ENCODE peak calls at places on chromosome 10, in ten cellular contexts. One of them, this sample, is unnamed.

GRCh38 chr10:45444976-45445898 is 71.2 kb downstream of the ALOX5 start:
- DNase-seq in activated CD4-positive, CD25-positive, alpha-beta regulatory T cell: no peak
- DNase-seq in T-helper 9 cell: no peak
- DNase-seq in activated CD4-positive, alpha-beta T cell treated with anti-CD3 and anti-CD28 coated beads for 48 hours: no peak
- DNase-seq in endodermal cell: peak
- DNase-seq in NCI-H446 treated with DMSO at 0.1 percent for 48 hours: no peak
- DNase-seq in activated T-cell treated with anti-CD3 and anti-CD28 coated beads, Interleukin-2, amount 50 U/mL, for 48 hours: no peak
- DNase-seq in HS-27A: no peak
- DNase-seq in astrocyte of the cerebellum: no peak
- DNase-seq in NCI-H1417: no peak
- DNase-seq in this sample: no peak

GRCh38 chr10:132943555-132944404 is 1.4 kb upstream of the CFAP46 start:
- DNase-seq in NCI-H1417: no peak
- DNase-seq in endodermal cell: no peak
- DNase-seq in T-helper 9 cell: no peak
- DNase-seq in activated T-cell treated with anti-CD3 and anti-CD28 coated beads, Interleukin-2, amount 50 U/mL, for 48 hours: no peak
- DNase-seq in astrocyte of the cerebellum: no peak
- DNase-seq in activated CD4-positive, CD25-positive, alpha-beta regulatory T cell: no peak
- DNase-seq in HS-27A: no peak
- DNase-seq in NCI-H446 treated with DMSO at 0.1 percent for 48 hours: no peak
- DNase-seq in activated CD4-positive, alpha-beta T cell treated with anti-CD3 and anti-CD28 coated beads for 48 hours: no peak
- DNase-seq in this sample: no peak

GRCh38 chr10:32693441-32693979 is 247.6 kb downstream of the CCDC7 start:
- DNase-seq in endodermal cell: no peak
- DNase-seq in NCI-H446 treated with DMSO at 0.1 percent for 48 hours: no peak
- DNase-seq in T-helper 9 cell: no peak
- DNase-seq in HS-27A: no peak
- DNase-seq in activated CD4-positive, CD25-positive, alpha-beta regulatory T cell: no peak
- DNase-seq in astrocyte of the cerebellum: no peak
- DNase-seq in NCI-H1417: no peak
- DNase-seq in activated T-cell treated with anti-CD3 and anti-CD28 coated beads, Interleukin-2, amount 50 U/mL, for 48 hours: no peak
- DNase-seq in activated CD4-positive, alpha-beta T cell treated with anti-CD3 and anti-CD28 coated beads for 48 hours: no peak
- DNase-seq in this sample: no peak

GRCh38 chr10:73182568-73182967 is 14.6 kb downstream of the FAM149B1 start:
- DNase-seq in activated T-cell treated with anti-CD3 and anti-CD28 coated beads, Interleukin-2, amount 50 U/mL, for 48 hours: no peak
- DNase-seq in T-helper 9 cell: no peak
- DNase-seq in NCI-H1417: no peak
- DNase-seq in endodermal cell: no peak
- DNase-seq in NCI-H446 treated with DMSO at 0.1 percent for 48 hours: no peak
- DNase-seq in activated CD4-positive, alpha-beta T cell treated with anti-CD3 and anti-CD28 coated beads for 48 hours: no peak
- DNase-seq in astrocyte of the cerebellum: peak
- DNase-seq in activated CD4-positive, CD25-positive, alpha-beta regulatory T cell: no peak
- DNase-seq in HS-27A: no peak
- DNase-seq in this sample: peak

GRCh38 chr10:34058922-34059614 is 724.6 kb upstream of the NRP1 start:
- DNase-seq in endodermal cell: no peak
- DNase-seq in activated CD4-positive, CD25-positive, alpha-beta regulatory T cell: no peak
- DNase-seq in T-helper 9 cell: no peak
- DNase-seq in NCI-H446 treated with DMSO at 0.1 percent for 48 hours: no peak
- DNase-seq in NCI-H1417: no peak
- DNase-seq in HS-27A: no peak
- DNase-seq in activated T-cell treated with anti-CD3 and anti-CD28 coated beads, Interleukin-2, amount 50 U/mL, for 48 hours: no peak
- DNase-seq in activated CD4-positive, alpha-beta T cell treated with anti-CD3 and anti-CD28 coated beads for 48 hours: no peak
- DNase-seq in astrocyte of the cerebellum: no peak
- DNase-seq in this sample: no peak

GRCh38 chr10:21517134-21517982 is 8.1 kb downstream of the SKIDA1 start:
- DNase-seq in NCI-H446 treated with DMSO at 0.1 percent for 48 hours: peak
- DNase-seq in astrocyte of the cerebellum: no peak
- DNase-seq in activated CD4-positive, alpha-beta T cell treated with anti-CD3 and anti-CD28 coated beads for 48 hours: peak
- DNase-seq in T-helper 9 cell: peak
- DNase-seq in HS-27A: peak
- DNase-seq in endodermal cell: peak
- DNase-seq in NCI-H1417: peak
- DNase-seq in activated T-cell treated with anti-CD3 and anti-CD28 coated beads, Interleukin-2, amount 50 U/mL, for 48 hours: peak
- DNase-seq in activated CD4-positive, CD25-positive, alpha-beta regulatory T cell: no peak
- DNase-seq in this sample: peak

GRCh38 chr10:18793951-18794350 is 134.7 kb downstream of the ARL5B start:
- DNase-seq in NCI-H446 treated with DMSO at 0.1 percent for 48 hours: no peak
- DNase-seq in astrocyte of the cerebellum: peak
- DNase-seq in HS-27A: no peak
- DNase-seq in endodermal cell: no peak
- DNase-seq in T-helper 9 cell: no peak
- DNase-seq in activated T-cell treated with anti-CD3 and anti-CD28 coated beads, Interleukin-2, amount 50 U/mL, for 48 hours: no peak
- DNase-seq in activated CD4-positive, CD25-positive, alpha-beta regulatory T cell: no peak
- DNase-seq in activated CD4-positive, alpha-beta T cell treated with anti-CD3 and anti-CD28 coated beads for 48 hours: no peak
- DNase-seq in NCI-H1417: no peak
- DNase-seq in this sample: peak

GRCh38 chr10:58873161-58873560 is 303.3 kb upstream of the PHYHIPL start:
- DNase-seq in astrocyte of the cerebellum: no peak
- DNase-seq in NCI-H1417: no peak
- DNase-seq in NCI-H446 treated with DMSO at 0.1 percent for 48 hours: no peak
- DNase-seq in activated CD4-positive, alpha-beta T cell treated with anti-CD3 and anti-CD28 coated beads for 48 hours: no peak
- DNase-seq in activated T-cell treated with anti-CD3 and anti-CD28 coated beads, Interleukin-2, amount 50 U/mL, for 48 hours: no peak
- DNase-seq in activated CD4-positive, CD25-positive, alpha-beta regulatory T cell: no peak
- DNase-seq in HS-27A: no peak
- DNase-seq in endodermal cell: no peak
- DNase-seq in T-helper 9 cell: no peak
- DNase-seq in this sample: no peak

GRCh38 chr10:127313996-127314700 is 117.8 kb upstream of the INSYN2A start:
- DNase-seq in astrocyte of the cerebellum: no peak
- DNase-seq in activated CD4-positive, alpha-beta T cell treated with anti-CD3 and anti-CD28 coated beads for 48 hours: no peak
- DNase-seq in activated T-cell treated with anti-CD3 and anti-CD28 coated beads, Interleukin-2, amount 50 U/mL, for 48 hours: no peak
- DNase-seq in T-helper 9 cell: no peak
- DNase-seq in activated CD4-positive, CD25-positive, alpha-beta regulatory T cell: no peak
- DNase-seq in NCI-H446 treated with DMSO at 0.1 percent for 48 hours: no peak
- DNase-seq in HS-27A: no peak
- DNase-seq in endodermal cell: no peak
- DNase-seq in NCI-H1417: no peak
- DNase-seq in this sample: no peak

GRCh38 chr10:133143546-133143945 is 16.5 kb upstream of the KNDC1 start:
- DNase-seq in NCI-H446 treated with DMSO at 0.1 percent for 48 hours: no peak
- DNase-seq in activated CD4-positive, CD25-positive, alpha-beta regulatory T cell: no peak
- DNase-seq in activated CD4-positive, alpha-beta T cell treated with anti-CD3 and anti-CD28 coated beads for 48 hours: no peak
- DNase-seq in endodermal cell: peak
- DNase-seq in activated T-cell treated with anti-CD3 and anti-CD28 coated beads, Interleukin-2, amount 50 U/mL, for 48 hours: no peak
- DNase-seq in T-helper 9 cell: no peak
- DNase-seq in NCI-H1417: no peak
- DNase-seq in astrocyte of the cerebellum: no peak
- DNase-seq in HS-27A: no peak
- DNase-seq in this sample: no peak

GRCh38 chr10:97795886-97796285 is 24.1 kb upstream of the SFRP5 start:
- DNase-seq in T-helper 9 cell: no peak
- DNase-seq in endodermal cell: peak
- DNase-seq in activated CD4-positive, CD25-positive, alpha-beta regulatory T cell: no peak
- DNase-seq in astrocyte of the cerebellum: no peak
- DNase-seq in NCI-H1417: no peak
- DNase-seq in HS-27A: no peak
- DNase-seq in NCI-H446 treated with DMSO at 0.1 percent for 48 hours: no peak
- DNase-seq in activated CD4-positive, alpha-beta T cell treated with anti-CD3 and anti-CD28 coated beads for 48 hours: no peak
- DNase-seq in activated T-cell treated with anti-CD3 and anti-CD28 coated beads, Interleukin-2, amount 50 U/mL, for 48 hours: no peak
- DNase-seq in this sample: no peak

GRCh38 chr10:86287966-86288579 is 78.5 kb downstream of the GRID1 start:
- DNase-seq in activated CD4-positive, CD25-positive, alpha-beta regulatory T cell: no peak
- DNase-seq in T-helper 9 cell: no peak
- DNase-seq in endodermal cell: peak
- DNase-seq in NCI-H446 treated with DMSO at 0.1 percent for 48 hours: no peak
- DNase-seq in activated T-cell treated with anti-CD3 and anti-CD28 coated beads, Interleukin-2, amount 50 U/mL, for 48 hours: no peak
- DNase-seq in astrocyte of the cerebellum: no peak
- DNase-seq in NCI-H1417: peak
- DNase-seq in HS-27A: no peak
- DNase-seq in activated CD4-positive, alpha-beta T cell treated with anti-CD3 and anti-CD28 coated beads for 48 hours: no peak
- DNase-seq in this sample: no peak

GRCh38 chr10:90935581-90936292 is 14.8 kb upstream of the ANKRD1 start:
- DNase-seq in NCI-H1417: no peak
- DNase-seq in activated CD4-positive, alpha-beta T cell treated with anti-CD3 and anti-CD28 coated beads for 48 hours: no peak
- DNase-seq in T-helper 9 cell: no peak
- DNase-seq in NCI-H446 treated with DMSO at 0.1 percent for 48 hours: no peak
- DNase-seq in endodermal cell: no peak
- DNase-seq in activated T-cell treated with anti-CD3 and anti-CD28 coated beads, Interleukin-2, amount 50 U/mL, for 48 hours: no peak
- DNase-seq in HS-27A: no peak
- DNase-seq in activated CD4-positive, CD25-positive, alpha-beta regulatory T cell: no peak
- DNase-seq in astrocyte of the cerebellum: no peak
- DNase-seq in this sample: no peak

GRCh38 chr10:110221721-110222261 is 14.4 kb downstream of the MXI1 start:
- DNase-seq in endodermal cell: peak
- DNase-seq in T-helper 9 cell: peak
- DNase-seq in NCI-H446 treated with DMSO at 0.1 percent for 48 hours: peak
- DNase-seq in activated T-cell treated with anti-CD3 and anti-CD28 coated beads, Interleukin-2, amount 50 U/mL, for 48 hours: peak
- DNase-seq in HS-27A: peak
- DNase-seq in NCI-H1417: peak
- DNase-seq in activated CD4-positive, CD25-positive, alpha-beta regulatory T cell: peak
- DNase-seq in astrocyte of the cerebellum: peak
- DNase-seq in activated CD4-positive, alpha-beta T cell treated with anti-CD3 and anti-CD28 coated beads for 48 hours: peak
- DNase-seq in this sample: peak

GRCh38 chr10:3588816-3589215 is 196.2 kb downstream of the KLF6 start:
- DNase-seq in NCI-H1417: no peak
- DNase-seq in activated CD4-positive, alpha-beta T cell treated with anti-CD3 and anti-CD28 coated beads for 48 hours: no peak
- DNase-seq in NCI-H446 treated with DMSO at 0.1 percent for 48 hours: no peak
- DNase-seq in activated T-cell treated with anti-CD3 and anti-CD28 coated beads, Interleukin-2, amount 50 U/mL, for 48 hours: no peak
- DNase-seq in HS-27A: no peak
- DNase-seq in astrocyte of the cerebellum: no peak
- DNase-seq in T-helper 9 cell: no peak
- DNase-seq in endodermal cell: no peak
- DNase-seq in activated CD4-positive, CD25-positive, alpha-beta regulatory T cell: no peak
- DNase-seq in this sample: no peak

GRCh38 chr10:74771054-74771453 is 55.3 kb upstream of the KAT6B start:
- DNase-seq in HS-27A: no peak
- DNase-seq in activated CD4-positive, alpha-beta T cell treated with anti-CD3 and anti-CD28 coated beads for 48 hours: no peak
- DNase-seq in activated T-cell treated with anti-CD3 and anti-CD28 coated beads, Interleukin-2, amount 50 U/mL, for 48 hours: no peak
- DNase-seq in NCI-H446 treated with DMSO at 0.1 percent for 48 hours: no peak
- DNase-seq in T-helper 9 cell: no peak
- DNase-seq in activated CD4-positive, CD25-positive, alpha-beta regulatory T cell: no peak
- DNase-seq in endodermal cell: no peak
- DNase-seq in NCI-H1417: no peak
- DNase-seq in astrocyte of the cerebellum: no peak
- DNase-seq in this sample: no peak

GRCh38 chr10:72242675-72243074 is 26.6 kb upstream of the ASCC1 start:
- DNase-seq in endodermal cell: peak
- DNase-seq in astrocyte of the cerebellum: no peak
- DNase-seq in NCI-H1417: no peak
- DNase-seq in HS-27A: no peak
- DNase-seq in T-helper 9 cell: no peak
- DNase-seq in activated CD4-positive, alpha-beta T cell treated with anti-CD3 and anti-CD28 coated beads for 48 hours: peak
- DNase-seq in activated T-cell treated with anti-CD3 and anti-CD28 coated beads, Interleukin-2, amount 50 U/mL, for 48 hours: peak
- DNase-seq in NCI-H446 treated with DMSO at 0.1 percent for 48 hours: no peak
- DNase-seq in activated CD4-positive, CD25-positive, alpha-beta regulatory T cell: no peak
- DNase-seq in this sample: no peak

GRCh38 chr10:24118246-24118645 is 90.7 kb upstream of the KIAA1217 start:
- DNase-seq in activated T-cell treated with anti-CD3 and anti-CD28 coated beads, Interleukin-2, amount 50 U/mL, for 48 hours: no peak
- DNase-seq in activated CD4-positive, alpha-beta T cell treated with anti-CD3 and anti-CD28 coated beads for 48 hours: no peak
- DNase-seq in HS-27A: no peak
- DNase-seq in endodermal cell: peak
- DNase-seq in astrocyte of the cerebellum: no peak
- DNase-seq in NCI-H1417: no peak
- DNase-seq in T-helper 9 cell: no peak
- DNase-seq in activated CD4-positive, CD25-positive, alpha-beta regulatory T cell: no peak
- DNase-seq in NCI-H446 treated with DMSO at 0.1 percent for 48 hours: no peak
- DNase-seq in this sample: no peak

GRCh38 chr10:74963549-74963948 is 137.1 kb downstream of the KAT6B start:
- DNase-seq in astrocyte of the cerebellum: no peak
- DNase-seq in NCI-H446 treated with DMSO at 0.1 percent for 48 hours: no peak
- DNase-seq in HS-27A: no peak
- DNase-seq in activated CD4-positive, CD25-positive, alpha-beta regulatory T cell: no peak
- DNase-seq in endodermal cell: no peak
- DNase-seq in activated CD4-positive, alpha-beta T cell treated with anti-CD3 and anti-CD28 coated beads for 48 hours: no peak
- DNase-seq in activated T-cell treated with anti-CD3 and anti-CD28 coated beads, Interleukin-2, amount 50 U/mL, for 48 hours: no peak
- DNase-seq in NCI-H1417: no peak
- DNase-seq in T-helper 9 cell: no peak
- DNase-seq in this sample: peak

GRCh38 chr10:119726291-119727261 is 726 bp downstream of the INPP5F start:
- DNase-seq in HS-27A: no peak
- DNase-seq in activated CD4-positive, CD25-positive, alpha-beta regulatory T cell: no peak
- DNase-seq in astrocyte of the cerebellum: no peak
- DNase-seq in activated T-cell treated with anti-CD3 and anti-CD28 coated beads, Interleukin-2, amount 50 U/mL, for 48 hours: no peak
- DNase-seq in T-helper 9 cell: peak
- DNase-seq in NCI-H446 treated with DMSO at 0.1 percent for 48 hours: no peak
- DNase-seq in activated CD4-positive, alpha-beta T cell treated with anti-CD3 and anti-CD28 coated beads for 48 hours: peak
- DNase-seq in NCI-H1417: no peak
- DNase-seq in endodermal cell: peak
- DNase-seq in this sample: no peak

GRCh38 chr10:61478621-61479312 is 25.6 kb upstream of the TMEM26 start:
- DNase-seq in HS-27A: no peak
- DNase-seq in astrocyte of the cerebellum: no peak
- DNase-seq in endodermal cell: no peak
- DNase-seq in activated CD4-positive, CD25-positive, alpha-beta regulatory T cell: no peak
- DNase-seq in NCI-H446 treated with DMSO at 0.1 percent for 48 hours: no peak
- DNase-seq in activated CD4-positive, alpha-beta T cell treated with anti-CD3 and anti-CD28 coated beads for 48 hours: no peak
- DNase-seq in NCI-H1417: no peak
- DNase-seq in T-helper 9 cell: no peak
- DNase-seq in activated T-cell treated with anti-CD3 and anti-CD28 coated beads, Interleukin-2, amount 50 U/mL, for 48 hours: no peak
- DNase-seq in this sample: no peak

GRCh38 chr10:48645600-48645999 is 39.1 kb upstream of the WDFY4 start:
- DNase-seq in astrocyte of the cerebellum: no peak
- DNase-seq in activated CD4-positive, alpha-beta T cell treated with anti-CD3 and anti-CD28 coated beads for 48 hours: no peak
- DNase-seq in HS-27A: no peak
- DNase-seq in endodermal cell: no peak
- DNase-seq in T-helper 9 cell: no peak
- DNase-seq in activated CD4-positive, CD25-positive, alpha-beta regulatory T cell: no peak
- DNase-seq in activated T-cell treated with anti-CD3 and anti-CD28 coated beads, Interleukin-2, amount 50 U/mL, for 48 hours: no peak
- DNase-seq in NCI-H1417: no peak
- DNase-seq in NCI-H446 treated with DMSO at 0.1 percent for 48 hours: no peak
- DNase-seq in this sample: no peak

GRCh38 chr10:69641261-69641980 is 11.4 kb downstream of the FAM241B start:
- DNase-seq in activated T-cell treated with anti-CD3 and anti-CD28 coated beads, Interleukin-2, amount 50 U/mL, for 48 hours: no peak
- DNase-seq in endodermal cell: peak
- DNase-seq in HS-27A: no peak
- DNase-seq in astrocyte of the cerebellum: no peak
- DNase-seq in T-helper 9 cell: no peak
- DNase-seq in activated CD4-positive, CD25-positive, alpha-beta regulatory T cell: no peak
- DNase-seq in NCI-H1417: no peak
- DNase-seq in activated CD4-positive, alpha-beta T cell treated with anti-CD3 and anti-CD28 coated beads for 48 hours: no peak
- DNase-seq in NCI-H446 treated with DMSO at 0.1 percent for 48 hours: no peak
- DNase-seq in this sample: peak

GRCh38 chr10:97277551-97277950 is 14.9 kb downstream of the ARHGAP19 start:
- DNase-seq in NCI-H446 treated with DMSO at 0.1 percent for 48 hours: no peak
- DNase-seq in astrocyte of the cerebellum: no peak
- DNase-seq in endodermal cell: no peak
- DNase-seq in activated CD4-positive, CD25-positive, alpha-beta regulatory T cell: no peak
- DNase-seq in activated CD4-positive, alpha-beta T cell treated with anti-CD3 and anti-CD28 coated beads for 48 hours: no peak
- DNase-seq in activated T-cell treated with anti-CD3 and anti-CD28 coated beads, Interleukin-2, amount 50 U/mL, for 48 hours: no peak
- DNase-seq in NCI-H1417: no peak
- DNase-seq in T-helper 9 cell: no peak
- DNase-seq in HS-27A: no peak
- DNase-seq in this sample: no peak

GRCh38 chr10:129629911-129630310 is 162.9 kb downstream of the MGMT start:
- DNase-seq in activated T-cell treated with anti-CD3 and anti-CD28 coated beads, Interleukin-2, amount 50 U/mL, for 48 hours: no peak
- DNase-seq in HS-27A: no peak
- DNase-seq in NCI-H446 treated with DMSO at 0.1 percent for 48 hours: no peak
- DNase-seq in endodermal cell: no peak
- DNase-seq in T-helper 9 cell: no peak
- DNase-seq in activated CD4-positive, CD25-positive, alpha-beta regulatory T cell: no peak
- DNase-seq in NCI-H1417: no peak
- DNase-seq in astrocyte of the cerebellum: no peak
- DNase-seq in activated CD4-positive, alpha-beta T cell treated with anti-CD3 and anti-CD28 coated beads for 48 hours: no peak
- DNase-seq in this sample: no peak

GRCh38 chr10:120278069-120278468 is 179.0 kb upstream of the PLPP4 start:
- DNase-seq in activated T-cell treated with anti-CD3 and anti-CD28 coated beads, Interleukin-2, amount 50 U/mL, for 48 hours: no peak
- DNase-seq in T-helper 9 cell: no peak
- DNase-seq in HS-27A: no peak
- DNase-seq in endodermal cell: no peak
- DNase-seq in NCI-H1417: no peak
- DNase-seq in activated CD4-positive, alpha-beta T cell treated with anti-CD3 and anti-CD28 coated beads for 48 hours: no peak
- DNase-seq in NCI-H446 treated with DMSO at 0.1 percent for 48 hours: no peak
- DNase-seq in activated CD4-positive, CD25-positive, alpha-beta regulatory T cell: no peak
- DNase-seq in astrocyte of the cerebellum: no peak
- DNase-seq in this sample: no peak

GRCh38 chr10:108894402-108895301 is 1028.7 kb downstream of the XPNPEP1 start:
- DNase-seq in T-helper 9 cell: no peak
- DNase-seq in activated T-cell treated with anti-CD3 and anti-CD28 coated beads, Interleukin-2, amount 50 U/mL, for 48 hours: no peak
- DNase-seq in astrocyte of the cerebellum: no peak
- DNase-seq in NCI-H1417: no peak
- DNase-seq in HS-27A: no peak
- DNase-seq in activated CD4-positive, alpha-beta T cell treated with anti-CD3 and anti-CD28 coated beads for 48 hours: no peak
- DNase-seq in NCI-H446 treated with DMSO at 0.1 percent for 48 hours: no peak
- DNase-seq in endodermal cell: no peak
- DNase-seq in activated CD4-positive, CD25-positive, alpha-beta regulatory T cell: no peak
- DNase-seq in this sample: no peak

This sample was measured in ELR.